ENCODE peak calls at places on chromosomes 1 and 21, in six cellular contexts. One of them, this sample, is unnamed.

GRCh38 chr1:110783292-110783918 is 89.5 kb upstream of the CD53 start:
- DNase-seq in A673: peak; percentile 60
- DNase-seq in thoracic aorta: no peak
- DNase-seq in cardiac muscle cell: peak; percentile 68
- DNase-seq in endodermal cell: peak; percentile 69
- DNase-seq in IMR-90: peak; percentile 50
- DNase-seq in this sample: peak; percentile 75

GRCh38 chr21:41653243-41653943 is 113.5 kb downstream of the RIPK4 start:
- DNase-seq in A673: no peak
- DNase-seq in thoracic aorta: no peak
- DNase-seq in cardiac muscle cell: no peak
- DNase-seq in endodermal cell: no peak
- DNase-seq in IMR-90: no peak
- DNase-seq in this sample: no peak

GRCh38 chr1:34983700-34984355 is 1.3 kb downstream of the TMEM35B start:
- DNase-seq in A673: peak; percentile 39
- DNase-seq in thoracic aorta: no peak
- DNase-seq in cardiac muscle cell: peak; percentile 31
- DNase-seq in endodermal cell: no peak
- DNase-seq in IMR-90: peak; percentile 17
- DNase-seq in this sample: no peak

GRCh38 chr1:209585672-209586071 is 2.2 kb downstream of the CAMK1G start:
- DNase-seq in A673: peak; percentile 78
- DNase-seq in thoracic aorta: no peak
- DNase-seq in cardiac muscle cell: peak; percentile 80
- DNase-seq in endodermal cell: peak; percentile 80
- DNase-seq in IMR-90: no peak
- DNase-seq in this sample: no peak

GRCh38 chr1:182229907-182230522 is 161.6 kb downstream of the GLUL start:
- DNase-seq in A673: no peak
- DNase-seq in thoracic aorta: no peak
- DNase-seq in cardiac muscle cell: peak; percentile 44
- DNase-seq in endodermal cell: no peak
- DNase-seq in IMR-90: no peak
- DNase-seq in this sample: no peak

GRCh38 chr1:170261669-170262068 is 115.9 kb downstream of the NTMT2 start:
- DNase-seq in A673: peak; percentile 51
- DNase-seq in thoracic aorta: no peak
- DNase-seq in cardiac muscle cell: no peak
- DNase-seq in endodermal cell: no peak
- DNase-seq in IMR-90: peak; percentile 6
- DNase-seq in this sample: no peak

GRCh38 chr1:88519156-88519555 is 164.9 kb upstream of the PKN2 start:
- DNase-seq in A673: no peak
- DNase-seq in thoracic aorta: no peak
- DNase-seq in cardiac muscle cell: no peak
- DNase-seq in endodermal cell: no peak
- DNase-seq in IMR-90: peak; percentile 49
- DNase-seq in this sample: no peak

GRCh38 chr21:41366522-41367151 is 4.8 kb downstream of the MX2 start:
- DNase-seq in A673: no peak
- DNase-seq in thoracic aorta: no peak
- DNase-seq in cardiac muscle cell: no peak
- DNase-seq in endodermal cell: peak; percentile 42
- DNase-seq in IMR-90: peak; percentile 73
- DNase-seq in this sample: no peak

GRCh38 chr1:111139234-111139955 is 498 bp downstream of the DRAM2 start:
- DNase-seq in A673: peak; percentile 81
- DNase-seq in thoracic aorta: no peak
- DNase-seq in cardiac muscle cell: peak; percentile 65
- DNase-seq in endodermal cell: peak; percentile 86
- DNase-seq in IMR-90: peak; percentile 58
- DNase-seq in this sample: peak; percentile 69

GRCh38 chr21:25555492-25555891 is 51.8 kb downstream of the MRPL39 start:
- DNase-seq in A673: no peak
- DNase-seq in thoracic aorta: no peak
- DNase-seq in cardiac muscle cell: no peak
- DNase-seq in endodermal cell: no peak
- DNase-seq in IMR-90: no peak
- DNase-seq in this sample: no peak

GRCh38 chr1:77956464-77956863 is 22.4 kb downstream of the FUBP1 start:
- DNase-seq in A673: no peak
- DNase-seq in thoracic aorta: no peak
- DNase-seq in cardiac muscle cell: no peak
- DNase-seq in endodermal cell: no peak
- DNase-seq in IMR-90: no peak
- DNase-seq in this sample: no peak

GRCh38 chr21:16243396-16243795 is 513.6 kb downstream of the USP25 start:
- DNase-seq in A673: no peak
- DNase-seq in thoracic aorta: no peak
- DNase-seq in cardiac muscle cell: no peak
- DNase-seq in endodermal cell: no peak
- DNase-seq in IMR-90: no peak
- DNase-seq in this sample: no peak

GRCh38 chr1:150609726-150610125 is 19.7 kb downstream of the ENSA start:
- DNase-seq in A673: no peak
- DNase-seq in thoracic aorta: no peak
- DNase-seq in cardiac muscle cell: no peak
- DNase-seq in endodermal cell: no peak
- DNase-seq in IMR-90: peak; percentile 30
- DNase-seq in this sample: no peak

GRCh38 chr1:158289722-158290570 is at the start of gene CD1C:
- DNase-seq in A673: no peak
- DNase-seq in thoracic aorta: no peak
- DNase-seq in cardiac muscle cell: no peak
- DNase-seq in endodermal cell: no peak
- DNase-seq in IMR-90: no peak
- DNase-seq in this sample: no peak

GRCh38 chr1:43835141-43836021 is 98.2 kb upstream of the ARTN start:
- DNase-seq in A673: no peak
- DNase-seq in thoracic aorta: no peak
- DNase-seq in cardiac muscle cell: no peak
- DNase-seq in endodermal cell: no peak
- DNase-seq in IMR-90: peak; percentile 88
- DNase-seq in this sample: no peak

GRCh38 chr1:15326691-15327530 is 79.9 kb downstream of the FHAD1 start:
- DNase-seq in A673: peak; percentile 79
- DNase-seq in thoracic aorta: no peak
- DNase-seq in cardiac muscle cell: no peak
- DNase-seq in endodermal cell: no peak
- DNase-seq in IMR-90: no peak
- DNase-seq in this sample: no peak

GRCh38 chr1:203888807-203889251 is 27.4 kb downstream of the SNRPE start:
- DNase-seq in A673: peak; percentile 71
- DNase-seq in thoracic aorta: no peak
- DNase-seq in cardiac muscle cell: no peak
- DNase-seq in endodermal cell: no peak
- DNase-seq in IMR-90: peak; percentile 61
- DNase-seq in this sample: no peak

GRCh38 chr1:3312894-3313578 is 141.4 kb upstream of the ARHGEF16 start:
- DNase-seq in A673: peak; percentile 73
- DNase-seq in thoracic aorta: peak; percentile 97
- DNase-seq in cardiac muscle cell: peak; percentile 75
- DNase-seq in endodermal cell: peak; percentile 87
- DNase-seq in IMR-90: peak; percentile 99
- DNase-seq in this sample: peak; percentile 4

GRCh38 chr1:241531195-241532172 is 694 bp upstream of the KMO start:
- DNase-seq in A673: peak; percentile 79
- DNase-seq in thoracic aorta: no peak
- DNase-seq in cardiac muscle cell: peak; percentile 67
- DNase-seq in endodermal cell: no peak
- DNase-seq in IMR-90: peak; percentile 78
- DNase-seq in this sample: peak; percentile 82

GRCh38 chr1:173406783-173407230 is 70.3 kb upstream of the PRDX6 start:
- DNase-seq in A673: no peak
- DNase-seq in thoracic aorta: no peak
- DNase-seq in cardiac muscle cell: no peak
- DNase-seq in endodermal cell: no peak
- DNase-seq in IMR-90: no peak
- DNase-seq in this sample: peak; percentile 14

GRCh38 chr1:18642278-18643095 is 11.8 kb downstream of the PAX7 start:
- DNase-seq in A673: peak; percentile 59
- DNase-seq in thoracic aorta: no peak
- DNase-seq in cardiac muscle cell: no peak
- DNase-seq in endodermal cell: peak; percentile 81
- DNase-seq in IMR-90: no peak
- DNase-seq in this sample: no peak
- H3K4me3 ChIP-seq in A673: peak overlapping the region; percentile 43
- H3K4me3 ChIP-seq in thoracic aorta: no peak overlapping the region
- H3K4me3 ChIP-seq in cardiac muscle cell: no peak overlapping the region
- H3K4me3 ChIP-seq in endodermal cell: peak overlapping the region; percentile 79
- H3K4me3 ChIP-seq in IMR-90: no peak overlapping the region
- H3K4me3 ChIP-seq in this sample: no peak overlapping the region

GRCh38 chr1:174898102-174898802 is 101.5 kb upstream of the CACYBP start:
- DNase-seq in A673: no peak
- DNase-seq in thoracic aorta: no peak
- DNase-seq in cardiac muscle cell: no peak
- DNase-seq in endodermal cell: no peak
- DNase-seq in IMR-90: no peak
- DNase-seq in this sample: no peak

DNA sequence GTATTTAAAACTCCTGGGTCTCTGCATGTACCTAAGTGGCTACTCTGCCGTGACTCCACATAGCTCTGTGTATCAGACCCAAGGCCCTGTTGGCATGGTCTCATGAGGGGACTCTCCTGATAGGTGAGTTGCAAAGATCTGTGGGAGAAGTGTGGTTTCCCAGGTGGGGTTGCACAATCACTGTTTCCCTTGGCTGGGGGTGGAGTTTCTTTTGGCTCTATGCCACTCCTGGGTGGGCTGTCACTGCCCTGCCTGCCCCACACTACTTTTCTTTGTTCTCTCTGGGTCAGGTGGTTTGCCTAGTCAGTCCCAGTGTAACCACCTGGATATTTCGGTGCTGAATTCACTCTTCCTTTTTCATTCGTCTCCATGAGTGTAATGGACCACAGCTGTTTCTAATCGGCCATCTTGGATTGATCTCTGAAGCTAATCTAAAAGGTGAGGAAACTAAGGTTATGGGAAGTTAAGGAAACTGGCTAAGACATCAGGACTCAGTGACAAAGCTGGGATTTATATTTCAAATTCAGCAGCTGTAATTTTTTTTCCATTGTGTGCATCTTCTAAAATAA is 97.1 kb upstream of the CACYBP start:
- DNase-seq in A673: no peak
- DNase-seq in thoracic aorta: no peak
- DNase-seq in cardiac muscle cell: no peak
- DNase-seq in endodermal cell: no peak
- DNase-seq in IMR-90: no peak
- DNase-seq in this sample: no peak
- H3K9me3 ChIP-seq in A673: no peaks in the 10 kb centered on the region
- H3K9me3 ChIP-seq in thoracic aorta: no peaks in the 10 kb centered on the region
- H3K9me3 ChIP-seq in cardiac muscle cell: no peaks in the 10 kb centered on the region
- H3K9me3 ChIP-seq in endodermal cell: peaks cover 19% of the 10 kb centered on the region
- H3K9me3 ChIP-seq in IMR-90: no peaks in the 10 kb centered on the region
- H3K9me3 ChIP-seq in this sample: peaks cover 6% of the 10 kb centered on the region

GRCh38 chr1:41475859-41476567 is 8.5 kb downstream of the EDN2 start:
- DNase-seq in A673: no peak
- DNase-seq in thoracic aorta: no peak
- DNase-seq in cardiac muscle cell: no peak
- DNase-seq in endodermal cell: no peak
- DNase-seq in IMR-90: no peak
- DNase-seq in this sample: no peak
- H3K27ac ChIP-seq in A673: no peak overlapping the region
- H3K27ac ChIP-seq in thoracic aorta: no peak overlapping the region
- H3K27ac ChIP-seq in cardiac muscle cell: no peak overlapping the region
- H3K27ac ChIP-seq in endodermal cell: no peak overlapping the region
- H3K27ac ChIP-seq in IMR-90: no peak overlapping the region
- H3K27ac ChIP-seq in this sample: no peak overlapping the region

DNA sequence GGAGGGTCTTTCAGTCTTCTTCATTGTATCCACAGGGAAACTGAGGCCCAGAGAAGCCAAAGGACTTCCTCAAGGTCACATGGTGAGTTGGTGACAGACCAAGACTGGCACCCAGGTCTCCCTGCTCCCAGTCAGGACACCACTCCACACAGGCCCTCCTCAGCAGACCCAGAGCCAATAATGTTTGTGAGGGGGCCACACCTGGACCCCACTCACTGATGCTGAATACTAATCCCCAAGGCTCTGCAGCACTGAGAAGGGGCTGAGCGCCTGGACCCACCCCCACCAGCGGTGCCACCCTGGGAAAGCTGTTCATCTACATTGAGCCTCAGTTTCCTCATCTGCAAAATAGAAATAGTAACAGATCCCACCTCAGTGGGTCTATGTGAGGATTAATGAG is 79.5 kb downstream of the GLIS1 start:
- DNase-seq in A673: no peak
- DNase-seq in thoracic aorta: no peak
- DNase-seq in cardiac muscle cell: no peak
- DNase-seq in endodermal cell: no peak
- DNase-seq in IMR-90: no peak
- DNase-seq in this sample: no peak
- H3K4me3 ChIP-seq in A673: no peak overlapping the region
- H3K4me3 ChIP-seq in thoracic aorta: no peak overlapping the region
- H3K4me3 ChIP-seq in cardiac muscle cell: no peak overlapping the region
- H3K4me3 ChIP-seq in endodermal cell: no peak overlapping the region
- H3K4me3 ChIP-seq in IMR-90: no peak overlapping the region
- H3K4me3 ChIP-seq in this sample: no peak overlapping the region